ENCODE peak calls at places on chromosomes 4 and X, in five cellular contexts. One of them, this sample, is unnamed.

GRCh38 chr4:41933997-41934812 is 1.0 kb upstream of the TMEM33 start:
- DNase-seq in kidney epithelial cell: no peak
- DNase-seq in IMR-90: no peak
- DNase-seq in upper lobe of right lung: no peak
- DNase-seq in tibial nerve: no peak
- DNase-seq in this sample: no peak

GRCh38 chr4:154868423-154869194 is 87.5 kb downstream of the RBM46 start:
- DNase-seq in kidney epithelial cell: no peak
- DNase-seq in IMR-90: no peak
- DNase-seq in upper lobe of right lung: no peak
- DNase-seq in tibial nerve: no peak
- DNase-seq in this sample: no peak

GRCh38 chr4:71074452-71075299 is 81.2 kb downstream of the DCK start:
- DNase-seq in kidney epithelial cell: no peak
- DNase-seq in IMR-90: no peak
- DNase-seq in upper lobe of right lung: no peak
- DNase-seq in tibial nerve: no peak
- DNase-seq in this sample: no peak

GRCh38 chr4:141636077-141636770 is at the start of gene IL15:
- DNase-seq in kidney epithelial cell: no peak
- DNase-seq in IMR-90: peak; percentile 58
- DNase-seq in upper lobe of right lung: peak; percentile 87
- DNase-seq in tibial nerve: peak; percentile 33
- DNase-seq in this sample: peak; percentile 37

GRCh38 chr4:42612898-42613297 is 44.0 kb downstream of the ATP8A1 start:
- DNase-seq in kidney epithelial cell: no peak
- DNase-seq in IMR-90: no peak
- DNase-seq in upper lobe of right lung: no peak
- DNase-seq in tibial nerve: no peak
- DNase-seq in this sample: no peak

GRCh38 chr4:635851-636627 is 10.7 kb downstream of the PDE6B start:
- DNase-seq in kidney epithelial cell: no peak
- DNase-seq in IMR-90: no peak
- DNase-seq in upper lobe of right lung: no peak
- DNase-seq in tibial nerve: no peak
- DNase-seq in this sample: no peak

GRCh38 chrX:1137531-1137930 is 74.9 kb downstream of the CRLF2 start:
- DNase-seq in kidney epithelial cell: no peak
- DNase-seq in IMR-90: no peak
- DNase-seq in upper lobe of right lung: no peak
- DNase-seq in tibial nerve: no peak
- DNase-seq in this sample: no peak

GRCh38 chrX:25860322-25860721 is 277.8 kb upstream of the MAGEB18 start:
- DNase-seq in kidney epithelial cell: no peak
- DNase-seq in IMR-90: no peak
- DNase-seq in upper lobe of right lung: no peak
- DNase-seq in tibial nerve: no peak
- DNase-seq in this sample: no peak

GRCh38 chr4:112377701-112378620 is 80.8 kb downstream of the ALPK1 start:
- DNase-seq in kidney epithelial cell: no peak
- DNase-seq in IMR-90: no peak
- DNase-seq in upper lobe of right lung: no peak
- DNase-seq in tibial nerve: no peak
- DNase-seq in this sample: no peak

GRCh38 chr4:20992002-20992401 is 291.7 kb downstream of the PACRGL start:
- DNase-seq in kidney epithelial cell: no peak
- DNase-seq in IMR-90: no peak
- DNase-seq in upper lobe of right lung: no peak
- DNase-seq in tibial nerve: no peak
- DNase-seq in this sample: no peak

GRCh38 chrX:139554367-139554766 is 23.8 kb downstream of the F9 start:
- DNase-seq in kidney epithelial cell: no peak
- DNase-seq in IMR-90: no peak
- DNase-seq in upper lobe of right lung: no peak
- DNase-seq in tibial nerve: no peak
- DNase-seq in this sample: no peak

GRCh38 chr4:1053080-1053661 is 41.7 kb downstream of the FGFRL1 start:
- DNase-seq in kidney epithelial cell: no peak
- DNase-seq in IMR-90: peak; percentile 86
- DNase-seq in upper lobe of right lung: peak; percentile 55
- DNase-seq in tibial nerve: no peak
- DNase-seq in this sample: peak; percentile 66

GRCh38 chr4:4494882-4495281 is 47.0 kb downstream of the STX18 start:
- DNase-seq in kidney epithelial cell: no peak
- DNase-seq in IMR-90: no peak
- DNase-seq in upper lobe of right lung: no peak
- DNase-seq in tibial nerve: no peak
- DNase-seq in this sample: no peak

GRCh38 chrX:72060196-72060974 is 71.3 kb downstream of the RTL5 start:
- DNase-seq in kidney epithelial cell: no peak
- DNase-seq in IMR-90: peak; percentile 5
- DNase-seq in upper lobe of right lung: no peak
- DNase-seq in tibial nerve: no peak
- DNase-seq in this sample: no peak

GRCh38 chr4:173485164-173485563 is 44.9 kb downstream of the HAND2 start:
- DNase-seq in kidney epithelial cell: no peak
- DNase-seq in IMR-90: peak; percentile 39
- DNase-seq in upper lobe of right lung: no peak
- DNase-seq in tibial nerve: no peak
- DNase-seq in this sample: no peak

GRCh38 chr4:136320471-136320813 is 1211.9 kb downstream of the PCDH18 start:
- DNase-seq in kidney epithelial cell: no peak
- DNase-seq in IMR-90: no peak
- DNase-seq in upper lobe of right lung: no peak
- DNase-seq in tibial nerve: no peak
- DNase-seq in this sample: no peak

GRCh38 chr4:74967324-74967723 is 34.4 kb downstream of the PARM1 start:
- DNase-seq in kidney epithelial cell: no peak
- DNase-seq in IMR-90: no peak
- DNase-seq in upper lobe of right lung: no peak
- DNase-seq in tibial nerve: no peak
- DNase-seq in this sample: peak; percentile 26

GRCh38 chr4:74117024-74117534 is 18.1 kb upstream of the CXCL2 start:
- DNase-seq in kidney epithelial cell: peak; percentile 93
- DNase-seq in IMR-90: peak; percentile 98
- DNase-seq in upper lobe of right lung: peak; percentile 64
- DNase-seq in tibial nerve: no peak
- DNase-seq in this sample: peak; percentile 78

GRCh38 chrX:22220941-22221340 is 51.8 kb upstream of the CBLL2 start:
- DNase-seq in kidney epithelial cell: peak; percentile 28
- DNase-seq in IMR-90: peak; percentile 88
- DNase-seq in upper lobe of right lung: no peak
- DNase-seq in tibial nerve: no peak
- DNase-seq in this sample: peak; percentile 91

GRCh38 chr4:16225681-16225995 is 633 bp downstream of the TAPT1 start:
- DNase-seq in kidney epithelial cell: no peak
- DNase-seq in IMR-90: no peak
- DNase-seq in upper lobe of right lung: no peak
- DNase-seq in tibial nerve: no peak
- DNase-seq in this sample: no peak

GRCh38 chr4:23788460-23788859 is 101.4 kb downstream of the PPARGC1A start:
- DNase-seq in kidney epithelial cell: peak; percentile 42
- DNase-seq in IMR-90: peak; percentile 26
- DNase-seq in upper lobe of right lung: no peak
- DNase-seq in tibial nerve: no peak
- DNase-seq in this sample: peak; percentile 48

GRCh38 chr4:188949608-188950007 is 810.4 kb downstream of the TRIML1 start:
- DNase-seq in kidney epithelial cell: no peak
- DNase-seq in IMR-90: no peak
- DNase-seq in upper lobe of right lung: no peak
- DNase-seq in tibial nerve: no peak
- DNase-seq in this sample: no peak

GRCh38 chrX:55127692-55128091 is 38.9 kb downstream of the PAGE2 start:
- DNase-seq in kidney epithelial cell: no peak
- DNase-seq in IMR-90: no peak
- DNase-seq in upper lobe of right lung: no peak
- DNase-seq in tibial nerve: no peak
- DNase-seq in this sample: no peak
- H3K27me3 ChIP-seq in kidney epithelial cell: no peaks in the 10 kb centered on the region
- H3K27me3 ChIP-seq in IMR-90: peaks cover 9% of the 10 kb centered on the region
- H3K27me3 ChIP-seq in upper lobe of right lung: no peaks in the 10 kb centered on the region
- H3K27me3 ChIP-seq in tibial nerve: peaks cover 10% of the 10 kb centered on the region
- H3K27me3 ChIP-seq in this sample: no peaks in the 10 kb centered on the region

GRCh38 chr4:12724520-12724919 is 759.6 kb downstream of the RAB28 start:
- DNase-seq in kidney epithelial cell: no peak
- DNase-seq in IMR-90: no peak
- DNase-seq in upper lobe of right lung: no peak
- DNase-seq in tibial nerve: no peak
- DNase-seq in this sample: no peak
- TF ChIP-seq CTCF in kidney epithelial cell: peak; percentile 54
- TF ChIP-seq CTCF in IMR-90: peak; percentile 36
- TF ChIP-seq CTCF in upper lobe of right lung: peak; percentile 51
- TF ChIP-seq CTCF in tibial nerve: peak; percentile 33
- TF ChIP-seq CTCF in this sample: peak; percentile 63

GRCh38 chrX:155086202-155086840 is 15.0 kb downstream of the BRCC3 start:
- DNase-seq in kidney epithelial cell: no peak
- DNase-seq in IMR-90: peak; percentile 12
- DNase-seq in upper lobe of right lung: no peak
- DNase-seq in tibial nerve: no peak
- DNase-seq in this sample: no peak

DNA sequence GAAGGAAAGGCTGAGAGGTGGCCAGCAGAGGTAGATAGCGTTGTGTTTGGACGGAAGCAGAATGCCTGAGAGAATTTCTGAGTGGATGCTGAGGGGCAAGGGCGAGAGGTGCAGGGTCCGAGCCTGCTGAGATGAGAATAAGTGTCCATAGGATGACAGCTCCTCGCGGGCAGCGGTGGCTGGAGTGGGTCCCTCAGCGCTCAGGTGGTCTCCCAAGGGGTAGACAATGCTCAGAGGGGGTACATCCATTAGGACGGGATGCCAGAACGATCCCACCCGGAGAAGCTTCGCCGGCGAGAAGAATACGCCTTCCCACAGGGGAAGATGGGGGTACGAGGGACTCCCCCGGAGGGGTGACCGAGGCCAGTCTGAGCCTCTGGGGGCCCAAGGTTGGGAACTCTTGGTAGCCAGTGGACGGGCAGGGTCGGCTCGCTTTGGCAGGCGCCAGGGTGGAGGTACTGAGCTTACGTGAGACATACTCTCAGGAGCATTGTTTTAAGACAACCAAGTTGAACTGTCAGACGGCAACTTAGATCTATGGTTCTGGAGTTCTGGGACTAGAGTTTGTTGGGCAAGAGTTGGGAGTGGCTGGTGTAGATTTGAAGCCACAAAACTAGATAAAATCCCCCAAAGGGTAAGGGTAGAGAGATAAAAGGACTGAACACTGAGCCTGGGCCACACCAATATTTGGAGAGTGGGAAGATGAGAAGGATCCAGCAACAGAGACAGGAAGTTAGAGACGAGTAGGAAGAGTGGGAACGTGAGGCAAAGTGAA is 15.8 kb downstream of the BRCC3 start:
- DNase-seq in kidney epithelial cell: no peak
- DNase-seq in IMR-90: no peak
- DNase-seq in upper lobe of right lung: no peak
- DNase-seq in tibial nerve: no peak
- DNase-seq in this sample: no peak
- H3K27me3 ChIP-seq in kidney epithelial cell: no peaks in the 10 kb centered on the region
- H3K27me3 ChIP-seq in IMR-90: no peaks in the 10 kb centered on the region
- H3K27me3 ChIP-seq in upper lobe of right lung: no peaks in the 10 kb centered on the region
- H3K27me3 ChIP-seq in tibial nerve: no peaks in the 10 kb centered on the region
- H3K27me3 ChIP-seq in this sample: no peaks in the 10 kb centered on the region

GRCh38 chrX:14344172-14344940 is 185.0 kb upstream of the GLRA2 start:
- DNase-seq in kidney epithelial cell: no peak
- DNase-seq in IMR-90: no peak
- DNase-seq in upper lobe of right lung: no peak
- DNase-seq in tibial nerve: no peak
- DNase-seq in this sample: peak; percentile 61

GRCh38 chrX:14352511-14352910 is 176.8 kb upstream of the GLRA2 start:
- DNase-seq in kidney epithelial cell: no peak
- DNase-seq in IMR-90: no peak
- DNase-seq in upper lobe of right lung: no peak
- DNase-seq in tibial nerve: no peak
- DNase-seq in this sample: no peak

GRCh38 chrX:14351889-14352288 is 177.4 kb upstream of the GLRA2 start:
- DNase-seq in kidney epithelial cell: no peak
- DNase-seq in IMR-90: no peak
- DNase-seq in upper lobe of right lung: no peak
- DNase-seq in tibial nerve: no peak
- DNase-seq in this sample: no peak

DNA sequence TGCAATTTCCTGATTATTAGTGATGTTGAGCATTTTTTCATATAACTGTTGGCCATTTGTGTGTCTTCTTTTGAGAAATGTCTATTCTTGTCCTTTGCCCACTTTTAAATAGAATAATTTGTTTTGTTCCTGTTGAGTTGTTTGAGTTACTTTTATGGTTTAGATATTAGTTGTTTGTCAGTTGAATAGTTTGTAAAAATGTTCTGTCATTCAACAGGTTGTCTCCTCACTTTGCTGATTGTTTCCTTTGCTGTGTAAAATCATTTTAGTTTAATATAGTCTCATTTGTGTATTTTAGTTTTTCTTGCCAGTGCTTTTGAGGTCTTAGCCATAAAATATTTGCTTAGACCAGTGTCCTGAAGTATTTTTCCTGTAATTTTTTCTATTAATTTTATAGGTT is 181.8 kb upstream of the GLRA2 start:
- DNase-seq in kidney epithelial cell: no peak
- DNase-seq in IMR-90: no peak
- DNase-seq in upper lobe of right lung: no peak
- DNase-seq in tibial nerve: no peak
- DNase-seq in this sample: no peak
- TF ChIP-seq CTCF in kidney epithelial cell: no peak
- TF ChIP-seq CTCF in IMR-90: no peak
- TF ChIP-seq CTCF in upper lobe of right lung: no peak
- TF ChIP-seq CTCF in tibial nerve: no peak
- TF ChIP-seq CTCF in this sample: no peak

DNA sequence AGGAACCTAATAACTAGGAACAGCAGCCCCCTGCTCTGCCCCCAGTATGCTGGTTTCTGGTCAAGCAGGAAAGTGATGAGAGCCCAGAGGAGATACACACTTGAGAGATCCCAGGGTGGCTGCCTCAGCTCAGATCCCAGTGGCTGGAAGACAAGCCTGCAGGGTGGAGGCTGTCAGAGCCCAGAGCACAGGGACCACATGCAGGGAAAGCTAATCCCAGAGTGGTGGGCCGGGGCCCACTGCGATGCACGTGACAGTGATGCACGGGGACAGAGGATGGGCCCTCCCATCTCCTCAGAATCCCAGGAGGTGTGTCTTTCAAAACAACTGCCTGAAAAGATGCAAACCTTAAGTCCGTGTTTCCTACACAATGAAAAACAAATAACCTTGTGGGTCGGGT is 29.1 kb upstream of the CRMP1 start:
- DNase-seq in kidney epithelial cell: no peak
- DNase-seq in IMR-90: no peak
- DNase-seq in upper lobe of right lung: no peak
- DNase-seq in tibial nerve: no peak
- DNase-seq in this sample: no peak
- H3K27me3 ChIP-seq in kidney epithelial cell: no peaks in the 10 kb centered on the region
- H3K27me3 ChIP-seq in IMR-90: peaks cover 14% of the 10 kb centered on the region
- H3K27me3 ChIP-seq in upper lobe of right lung: peaks cover 8% of the 10 kb centered on the region
- H3K27me3 ChIP-seq in tibial nerve: no peaks in the 10 kb centered on the region
- H3K27me3 ChIP-seq in this sample: no peaks in the 10 kb centered on the region